ENCODE peak calls at places on chromosomes 6 and 20, in ten cellular contexts. D is brain microvascular endothelial cell; L is HuH-7.5; V is HTR-8/SVneo; X is NCI-H1436; E is right atrium auricular region; N is omental fat pad; Q is CD8-positive, alpha-beta T cell; A is gastrocnemius medialis; W is HEK293T. Z is an unnamed sample.
A peak's percentile ranks its signal among the peaks of the same experiment; 100 is the strongest.

GRCh38 chr6:7143161-7143974 is 35.6 kb downstream of the RREB1 start:
- DNase-seq in A (no peak), E (no peak), D (no peak), N (no peak), V (no peak), X (peak; percentile 52), Q (no peak), L (no peak), W (no peak), Z (no peak)

GRCh38 chr20:59933296-59933848 is at the start of gene SYCP2:
- DNase-seq in N (no peak), E (no peak), W (no peak), L (peak; percentile 54), Q (peak; percentile 58), X (no peak), A (peak; percentile 47), V (no peak), D (peak; percentile 13), Z (no peak)

GRCh38 chr20:64212750-64213149 is 42.8 kb upstream of the PCMTD2 start:
- DNase-seq in N (no peak), V (no peak), X (no peak), Q (no peak), E (peak; percentile 68), W (no peak), A (no peak), D (no peak), L (no peak), Z (no peak)

GRCh38 chr6:100229512-100229911 is 235.2 kb downstream of the SIM1 start:
- DNase-seq in A (no peak), E (no peak), L (no peak), D (no peak), V (no peak), W (no peak), X (peak; percentile 26), Q (no peak), N (no peak), Z (no peak)

GRCh38 chr6:24099181-24099580 is 26.8 kb upstream of the NRSN1 start:
- DNase-seq in A (no peak), V (no peak), W (no peak), N (no peak), L (no peak), D (no peak), E (no peak), X (no peak), Q (no peak), Z (no peak)

GRCh38 chr6:111750753-111751684 is 122.2 kb downstream of the FYN start:
- DNase-seq in N (no peak), V (no peak), E (no peak), L (no peak), X (no peak), A (no peak), W (no peak), D (peak; percentile 83), Q (peak; percentile 51), Z (no peak)

GRCh38 chr6:28543671-28544131 is 18.0 kb downstream of the GPX5 start:
- DNase-seq in V (no peak), A (no peak), W (no peak), L (no peak), E (no peak), D (no peak), X (no peak), Q (peak; percentile 43), N (no peak), Z (no peak)

GRCh38 chr20:61308171-61308795 is 56.2 kb downstream of the CDH4 start:
- DNase-seq in V (no peak), X (no peak), L (no peak), N (no peak), A (no peak), W (no peak), E (no peak), D (no peak), Q (no peak), Z (no peak)

GRCh38 chr6:152356659-152357058 is 280.5 kb downstream of the SYNE1 start:
- DNase-seq in X (no peak), A (no peak), W (peak; percentile 52), V (peak; percentile 12), N (no peak), E (no peak), D (peak; percentile 32), L (peak; percentile 47), Q (no peak), Z (peak; percentile 52)

GRCh38 chr20:23151008-23151703 is 65.0 kb upstream of the CD93 start:
- DNase-seq in E (peak; percentile 53), W (no peak), V (no peak), X (no peak), N (no peak), Q (no peak), D (no peak), A (no peak), L (no peak), Z (no peak)

GRCh38 chr6:166465671-166466087 is 82.9 kb upstream of the MPC1 start:
- DNase-seq in A (no peak), L (no peak), Q (no peak), X (no peak), V (peak; percentile 5), E (no peak), W (no peak), D (no peak), N (no peak), Z (peak; percentile 14)

GRCh38 chr6:16403831-16404230 is 165.4 kb downstream of the GMPR start:
- DNase-seq in A (no peak), V (no peak), E (no peak), N (no peak), W (no peak), L (no peak), X (no peak), Q (no peak), D (no peak), Z (no peak)

GRCh38 chr20:59139998-59140397 is 23.6 kb upstream of the ZNF831 start:
- DNase-seq in V (no peak), Q (no peak), L (no peak), D (no peak), A (no peak), W (no peak), X (no peak), N (no peak), E (no peak), Z (no peak)

GRCh38 chr6:42106663-42107023 is 35.8 kb downstream of the C6orf132 start:
- DNase-seq in N (no peak), W (no peak), Q (no peak), V (no peak), E (no peak), D (no peak), X (no peak), A (no peak), L (no peak), Z (no peak)

GRCh38 chr20:9978395-9979004 is 56.3 kb upstream of the ANKEF1 start:
- DNase-seq in L (peak; percentile 36), W (peak; percentile 52), X (peak; percentile 79), D (peak; percentile 82), V (peak; percentile 61), N (no peak), E (peak; percentile 68), Q (peak; percentile 5), A (peak; percentile 14), Z (peak; percentile 91)

GRCh38 chr20:46083101-46083500 is 6.7 kb downstream of the NCOA5 start:
- DNase-seq in V (no peak), D (no peak), E (no peak), X (no peak), A (no peak), Q (no peak), L (no peak), N (no peak), W (no peak), Z (no peak)

GRCh38 chr6:111691345-111692225 is 85.9 kb upstream of the TRAF3IP2 start:
- DNase-seq in A (peak; percentile 58), E (no peak), Q (no peak), L (no peak), D (no peak), V (no peak), N (no peak), X (no peak), W (no peak), Z (no peak)

GRCh38 chr6:22141271-22141745 is 155.5 kb downstream of the PRL start:
- DNase-seq in W (no peak), Q (no peak), V (no peak), N (no peak), X (no peak), D (no peak), E (no peak), L (no peak), A (no peak), Z (no peak)

GRCh38 chr6:99241905-99242534 is 107.5 kb downstream of the FAXC start:
- DNase-seq in X (no peak), N (no peak), L (no peak), D (peak; percentile 46), A (no peak), E (no peak), Q (no peak), V (peak; percentile 23), W (peak; percentile 53), Z (peak; percentile 53)

GRCh38 chr6:131290955-131291354 is 155.7 kb downstream of the AKAP7 start:
- DNase-seq in L (no peak), N (no peak), X (no peak), D (no peak), E (no peak), Q (no peak), V (no peak), A (no peak), W (no peak), Z (no peak)

GRCh38 chr6:79687759-79688158 is 56.6 kb downstream of the SH3BGRL2 start:
- DNase-seq in D (no peak), X (peak; percentile 47), N (no peak), Q (no peak), L (no peak), E (no peak), V (no peak), W (no peak), A (no peak), Z (no peak)

GRCh38 chr6:107817784-107818183 is 6.3 kb downstream of the SCML4 start:
- DNase-seq in W (no peak), N (no peak), X (no peak), V (no peak), E (peak; percentile 36), L (no peak), D (no peak), A (no peak), Q (no peak), Z (no peak)

Z was measured in A673.